ENCODE peak calls at places on chromosomes 7 and 10, in eight cellular contexts. One of them, this sample, is unnamed.

GRCh38 chr10:90064295-90064694 is 362.9 kb downstream of the KIF20B start:
- DNase-seq in body of pancreas: no peak
- DNase-seq in astrocyte: peak
- DNase-seq in fibroblast of lung: no peak
- DNase-seq in astrocyte of the spinal cord: no peak
- DNase-seq in H1: no peak
- DNase-seq in mucosa of descending colon: no peak
- DNase-seq in CD8-positive, alpha-beta T cell: no peak
- DNase-seq in this sample: no peak

GRCh38 chr7:34064511-34065158 is 159.3 kb downstream of the BMPER start:
- DNase-seq in body of pancreas: no peak
- DNase-seq in astrocyte: peak
- DNase-seq in fibroblast of lung: peak
- DNase-seq in astrocyte of the spinal cord: peak
- DNase-seq in H1: no peak
- DNase-seq in mucosa of descending colon: no peak
- DNase-seq in CD8-positive, alpha-beta T cell: no peak
- DNase-seq in this sample: no peak

GRCh38 chr10:20596065-20596760 is 300.9 kb downstream of the NEBL start:
- DNase-seq in body of pancreas: no peak
- DNase-seq in astrocyte: peak
- DNase-seq in fibroblast of lung: peak
- DNase-seq in astrocyte of the spinal cord: peak
- DNase-seq in H1: no peak
- DNase-seq in mucosa of descending colon: no peak
- DNase-seq in CD8-positive, alpha-beta T cell: no peak
- DNase-seq in this sample: no peak

GRCh38 chr7:43784030-43785001 is 25.8 kb downstream of the BLVRA start:
- DNase-seq in body of pancreas: no peak
- DNase-seq in astrocyte: no peak
- DNase-seq in fibroblast of lung: peak
- DNase-seq in astrocyte of the spinal cord: no peak
- DNase-seq in H1: no peak
- DNase-seq in mucosa of descending colon: no peak
- DNase-seq in CD8-positive, alpha-beta T cell: no peak
- DNase-seq in this sample: peak

GRCh38 chr7:134446923-134447322 is 12.0 kb downstream of the AKR1B1 start:
- DNase-seq in body of pancreas: no peak
- DNase-seq in astrocyte: no peak
- DNase-seq in fibroblast of lung: no peak
- DNase-seq in astrocyte of the spinal cord: no peak
- DNase-seq in H1: no peak
- DNase-seq in mucosa of descending colon: no peak
- DNase-seq in CD8-positive, alpha-beta T cell: no peak
- DNase-seq in this sample: no peak

GRCh38 chr10:105062881-105063280 is 421.8 kb downstream of the SORCS3 start:
- DNase-seq in body of pancreas: no peak
- DNase-seq in astrocyte: no peak
- DNase-seq in fibroblast of lung: no peak
- DNase-seq in astrocyte of the spinal cord: no peak
- DNase-seq in H1: no peak
- DNase-seq in mucosa of descending colon: no peak
- DNase-seq in CD8-positive, alpha-beta T cell: no peak
- DNase-seq in this sample: no peak

GRCh38 chr10:75740541-75740940 is 309.1 kb downstream of the LRMDA start:
- DNase-seq in body of pancreas: no peak
- DNase-seq in astrocyte: no peak
- DNase-seq in fibroblast of lung: no peak
- DNase-seq in astrocyte of the spinal cord: no peak
- DNase-seq in H1: no peak
- DNase-seq in mucosa of descending colon: no peak
- DNase-seq in CD8-positive, alpha-beta T cell: no peak
- DNase-seq in this sample: no peak

GRCh38 chr10:114060456-114060855 is 16.8 kb downstream of the ADRB1 start:
- DNase-seq in body of pancreas: no peak
- DNase-seq in astrocyte: no peak
- DNase-seq in fibroblast of lung: no peak
- DNase-seq in astrocyte of the spinal cord: no peak
- DNase-seq in H1: no peak
- DNase-seq in mucosa of descending colon: no peak
- DNase-seq in CD8-positive, alpha-beta T cell: no peak
- DNase-seq in this sample: no peak

GRCh38 chr10:80924063-80924952 is 386.6 kb downstream of the SH2D4B start:
- DNase-seq in body of pancreas: peak
- DNase-seq in astrocyte: peak
- DNase-seq in fibroblast of lung: peak
- DNase-seq in astrocyte of the spinal cord: peak
- DNase-seq in H1: peak
- DNase-seq in mucosa of descending colon: peak
- DNase-seq in CD8-positive, alpha-beta T cell: no peak
- DNase-seq in this sample: peak

GRCh38 chr7:84454174-84454959 is 259.8 kb upstream of the SEMA3A start:
- DNase-seq in body of pancreas: no peak
- DNase-seq in astrocyte: no peak
- DNase-seq in fibroblast of lung: peak
- DNase-seq in astrocyte of the spinal cord: peak
- DNase-seq in H1: no peak
- DNase-seq in mucosa of descending colon: no peak
- DNase-seq in CD8-positive, alpha-beta T cell: no peak
- DNase-seq in this sample: no peak

GRCh38 chr7:30162622-30163124 is 27.9 kb downstream of the MTURN start:
- DNase-seq in body of pancreas: no peak
- DNase-seq in astrocyte: peak
- DNase-seq in fibroblast of lung: peak
- DNase-seq in astrocyte of the spinal cord: peak
- DNase-seq in H1: no peak
- DNase-seq in mucosa of descending colon: no peak
- DNase-seq in CD8-positive, alpha-beta T cell: no peak
- DNase-seq in this sample: no peak

GRCh38 chr7:94043299-94043698 is 39.1 kb upstream of the BET1 start:
- DNase-seq in body of pancreas: no peak
- DNase-seq in astrocyte: peak
- DNase-seq in fibroblast of lung: peak
- DNase-seq in astrocyte of the spinal cord: no peak
- DNase-seq in H1: no peak
- DNase-seq in mucosa of descending colon: no peak
- DNase-seq in CD8-positive, alpha-beta T cell: no peak
- DNase-seq in this sample: no peak

GRCh38 chr7:46603780-46604725 is 683.0 kb upstream of the IGFBP3 start:
- DNase-seq in body of pancreas: peak
- DNase-seq in astrocyte: peak
- DNase-seq in fibroblast of lung: peak
- DNase-seq in astrocyte of the spinal cord: peak
- DNase-seq in H1: no peak
- DNase-seq in mucosa of descending colon: peak
- DNase-seq in CD8-positive, alpha-beta T cell: no peak
- DNase-seq in this sample: no peak

GRCh38 chr7:48872548-48872947 is 51.8 kb upstream of the CDC14C start:
- DNase-seq in body of pancreas: no peak
- DNase-seq in astrocyte: no peak
- DNase-seq in fibroblast of lung: no peak
- DNase-seq in astrocyte of the spinal cord: no peak
- DNase-seq in H1: no peak
- DNase-seq in mucosa of descending colon: no peak
- DNase-seq in CD8-positive, alpha-beta T cell: no peak
- DNase-seq in this sample: no peak

GRCh38 chr7:48875300-48875916 is 48.9 kb upstream of the CDC14C start:
- DNase-seq in body of pancreas: peak
- DNase-seq in astrocyte: peak
- DNase-seq in fibroblast of lung: peak
- DNase-seq in astrocyte of the spinal cord: peak
- DNase-seq in H1: peak
- DNase-seq in mucosa of descending colon: peak
- DNase-seq in CD8-positive, alpha-beta T cell: no peak
- DNase-seq in this sample: no peak

GRCh38 chr7:48876087-48876486 is 48.3 kb upstream of the CDC14C start:
- DNase-seq in body of pancreas: no peak
- DNase-seq in astrocyte: no peak
- DNase-seq in fibroblast of lung: no peak
- DNase-seq in astrocyte of the spinal cord: no peak
- DNase-seq in H1: no peak
- DNase-seq in mucosa of descending colon: no peak
- DNase-seq in CD8-positive, alpha-beta T cell: no peak
- DNase-seq in this sample: no peak
- TF ChIP-seq CTCF in body of pancreas: no peak
- TF ChIP-seq CTCF in astrocyte: no peak
- TF ChIP-seq CTCF in fibroblast of lung: no peak
- TF ChIP-seq CTCF in astrocyte of the spinal cord: peak
- TF ChIP-seq CTCF in H1: no peak
- TF ChIP-seq CTCF in mucosa of descending colon: no peak
- TF ChIP-seq CTCF in CD8-positive, alpha-beta T cell: no peak
- TF ChIP-seq CTCF in this sample: no peak

GRCh38 chr7:99331002-99331401 is 5.3 kb downstream of the ARPC1A start:
- DNase-seq in body of pancreas: no peak
- DNase-seq in astrocyte: no peak
- DNase-seq in fibroblast of lung: no peak
- DNase-seq in astrocyte of the spinal cord: no peak
- DNase-seq in H1: no peak
- DNase-seq in mucosa of descending colon: no peak
- DNase-seq in CD8-positive, alpha-beta T cell: no peak
- DNase-seq in this sample: no peak
- TF ChIP-seq CTCF in body of pancreas: no peak
- TF ChIP-seq CTCF in astrocyte: no peak
- TF ChIP-seq CTCF in fibroblast of lung: no peak
- TF ChIP-seq CTCF in astrocyte of the spinal cord: no peak
- TF ChIP-seq CTCF in H1: no peak
- TF ChIP-seq CTCF in mucosa of descending colon: no peak
- TF ChIP-seq CTCF in CD8-positive, alpha-beta T cell: no peak
- TF ChIP-seq CTCF in this sample: no peak

GRCh38 chr7:2602736-2603387 is 28.9 kb upstream of the TTYH3 start:
- DNase-seq in body of pancreas: no peak
- DNase-seq in astrocyte: no peak
- DNase-seq in fibroblast of lung: no peak
- DNase-seq in astrocyte of the spinal cord: no peak
- DNase-seq in H1: no peak
- DNase-seq in mucosa of descending colon: no peak
- DNase-seq in CD8-positive, alpha-beta T cell: no peak
- DNase-seq in this sample: no peak

GRCh38 chr7:2603388-2603965 is 28.3 kb upstream of the TTYH3 start:
- DNase-seq in body of pancreas: no peak
- DNase-seq in astrocyte: no peak
- DNase-seq in fibroblast of lung: no peak
- DNase-seq in astrocyte of the spinal cord: no peak
- DNase-seq in H1: no peak
- DNase-seq in mucosa of descending colon: no peak
- DNase-seq in CD8-positive, alpha-beta T cell: no peak
- DNase-seq in this sample: no peak

GRCh38 chr7:2605608-2606538 is 25.9 kb upstream of the TTYH3 start:
- DNase-seq in body of pancreas: no peak
- DNase-seq in astrocyte: no peak
- DNase-seq in fibroblast of lung: no peak
- DNase-seq in astrocyte of the spinal cord: no peak
- DNase-seq in H1: no peak
- DNase-seq in mucosa of descending colon: no peak
- DNase-seq in CD8-positive, alpha-beta T cell: no peak
- DNase-seq in this sample: no peak

GRCh38 chr7:2606539-2606936 is 25.2 kb upstream of the TTYH3 start:
- DNase-seq in body of pancreas: no peak
- DNase-seq in astrocyte: no peak
- DNase-seq in fibroblast of lung: no peak
- DNase-seq in astrocyte of the spinal cord: no peak
- DNase-seq in H1: no peak
- DNase-seq in mucosa of descending colon: no peak
- DNase-seq in CD8-positive, alpha-beta T cell: no peak
- DNase-seq in this sample: no peak

DNA sequence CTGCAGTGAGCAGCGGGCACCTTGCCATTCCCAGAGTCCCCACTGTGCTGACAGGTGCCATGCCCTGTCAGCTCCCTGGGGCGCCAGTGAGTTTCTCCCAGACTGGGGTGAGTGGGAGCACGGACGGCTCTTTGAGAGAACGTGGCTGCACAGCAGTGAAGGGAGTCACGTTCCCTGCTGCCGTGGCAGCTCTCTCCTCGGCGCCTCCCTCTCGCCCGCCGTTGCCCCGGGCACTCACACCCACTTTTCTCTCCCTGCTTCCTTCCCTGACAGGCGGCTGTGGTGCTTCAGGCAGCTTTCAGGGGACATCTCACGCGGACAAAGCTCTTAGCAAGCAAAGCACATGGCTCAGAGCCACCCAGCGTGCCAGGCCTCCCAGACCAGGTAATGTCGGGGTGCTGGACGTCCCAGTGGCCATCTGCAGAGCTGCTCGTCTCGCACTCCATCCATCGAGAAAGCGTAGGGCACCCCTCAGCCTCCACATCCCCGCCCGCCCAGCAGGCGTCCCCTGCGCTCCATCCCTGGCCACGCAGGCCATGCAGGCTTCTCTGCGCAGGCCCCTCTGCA is 27.1 kb upstream of the TTYH3 start:
- DNase-seq in body of pancreas: no peak
- DNase-seq in astrocyte: no peak
- DNase-seq in fibroblast of lung: no peak
- DNase-seq in astrocyte of the spinal cord: no peak
- DNase-seq in H1: no peak
- DNase-seq in mucosa of descending colon: no peak
- DNase-seq in CD8-positive, alpha-beta T cell: no peak
- DNase-seq in this sample: no peak
- TF ChIP-seq CTCF in body of pancreas: no peak
- TF ChIP-seq CTCF in astrocyte: no peak
- TF ChIP-seq CTCF in fibroblast of lung: no peak
- TF ChIP-seq CTCF in astrocyte of the spinal cord: no peak
- TF ChIP-seq CTCF in H1: peak
- TF ChIP-seq CTCF in mucosa of descending colon: no peak
- TF ChIP-seq CTCF in CD8-positive, alpha-beta T cell: no peak
- TF ChIP-seq CTCF in this sample: no peak

DNA sequence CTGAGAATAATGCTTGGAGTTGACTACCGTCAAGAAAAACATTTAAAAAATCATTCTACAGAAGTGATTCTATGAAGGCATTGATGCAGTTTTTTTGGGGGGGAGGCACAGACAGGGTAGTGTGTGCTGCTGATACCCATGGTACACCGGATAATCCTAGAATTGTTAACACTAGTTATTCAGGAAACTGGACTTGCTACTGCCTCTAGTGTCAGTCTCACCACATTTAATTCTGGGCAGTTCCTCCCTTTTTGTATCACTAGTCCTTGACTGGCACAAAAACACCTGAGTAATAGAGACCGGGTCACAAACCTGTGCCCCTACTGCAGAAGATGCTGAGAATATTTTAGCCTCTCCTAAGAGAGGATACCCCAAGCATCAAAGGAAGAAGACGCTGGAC is 13.0 kb upstream of the TCAF1 start:
- DNase-seq in body of pancreas: no peak
- DNase-seq in astrocyte: no peak
- DNase-seq in fibroblast of lung: no peak
- DNase-seq in astrocyte of the spinal cord: no peak
- DNase-seq in H1: no peak
- DNase-seq in mucosa of descending colon: no peak
- DNase-seq in CD8-positive, alpha-beta T cell: no peak
- DNase-seq in this sample: no peak
- TF ChIP-seq CTCF in body of pancreas: no peak
- TF ChIP-seq CTCF in astrocyte: no peak
- TF ChIP-seq CTCF in fibroblast of lung: peak
- TF ChIP-seq CTCF in astrocyte of the spinal cord: no peak
- TF ChIP-seq CTCF in H1: no peak
- TF ChIP-seq CTCF in mucosa of descending colon: no peak
- TF ChIP-seq CTCF in CD8-positive, alpha-beta T cell: no peak
- TF ChIP-seq CTCF in this sample: no peak